ENCODE peak calls at places on chromosomes 1 and 21, in six cellular contexts. K, R, V, O, I and G are unnamed samples.

GRCh38 chr1:153958961-153959260 is 499 bp upstream of the CRTC2 start:
- DNase-seq in R (no peak), I (no peak), O (no peak), K (no peak), V (no peak), G (no peak)

GRCh38 chr1:177351361-177352108 is 180.8 kb downstream of the BRINP2 start:
- DNase-seq in R (no peak), O (no peak), K (peak), V (peak), I (peak), G (peak)

GRCh38 chr1:145992502-145992936 is 3.9 kb downstream of the TXNIP start:
- DNase-seq in O (no peak), K (no peak), R (no peak), I (no peak), V (peak), G (no peak)

GRCh38 chr1:203239906-203240305 is 10.4 kb upstream of the CHIT1 start:
- DNase-seq in K (no peak), R (no peak), V (no peak), I (no peak), O (no peak), G (no peak)

GRCh38 chr1:117638141-117638540 is 32.3 kb downstream of the TENT5C start:
- DNase-seq in I (no peak), K (no peak), R (no peak), O (no peak), V (no peak), G (no peak)

GRCh38 chr1:80375662-80376061 is 1369.1 kb upstream of the ADGRL4 start:
- DNase-seq in K (no peak), I (no peak), V (no peak), R (no peak), O (no peak), G (no peak)

GRCh38 chr1:202247837-202248795 is 54.5 kb downstream of the LGR6 start:
- DNase-seq in I (no peak), V (no peak), O (no peak), R (no peak), K (peak), G (peak)

GRCh38 chr1:98034505-98034904 is 113.7 kb upstream of the DPYD start:
- DNase-seq in I (no peak), K (no peak), R (no peak), V (no peak), O (no peak), G (no peak)

GRCh38 chr1:89884718-89885596 is 64.1 kb downstream of the LRRC8D start:
- DNase-seq in R (no peak), I (no peak), V (no peak), O (no peak), K (no peak), G (no peak)

GRCh38 chr1:89114662-89115061 is 11.3 kb downstream of the GBP2 start:
- DNase-seq in O (no peak), R (no peak), I (no peak), V (no peak), K (no peak), G (no peak)

GRCh38 chr1:151062738-151063371 is 2.7 kb downstream of the MLLT11 start:
- DNase-seq in K (no peak), R (no peak), V (no peak), I (no peak), O (no peak), G (no peak)

GRCh38 chr1:234357831-234358230 is 15.4 kb upstream of the COA6 start:
- DNase-seq in K (no peak), R (no peak), V (no peak), O (no peak), I (no peak), G (no peak)

GRCh38 chr1:225426395-225427248 is 1.2 kb downstream of the LBR start:
- DNase-seq in R (no peak), V (no peak), O (no peak), I (no peak), K (peak), G (peak)

GRCh38 chr1:26787381-26787705 is 407 bp upstream of the PIGV start:
- DNase-seq in O (no peak), R (no peak), K (no peak), V (peak), I (no peak), G (peak)

GRCh38 chr1:43304287-43304615 is 3.5 kb downstream of the TIE1 start:
- DNase-seq in K (no peak), R (no peak), V (no peak), O (no peak), I (no peak), G (no peak)

GRCh38 chr1:10339815-10340214 is 59.0 kb upstream of the PGD start:
- DNase-seq in I (no peak), O (peak), K (peak), V (peak), R (no peak), G (no peak)

GRCh38 chr1:186738896-186739295 is 58.7 kb upstream of the PTGS2 start:
- DNase-seq in V (no peak), K (no peak), R (no peak), O (no peak), I (no peak), G (no peak)

GRCh38 chr1:180934563-180934962 is 21.9 kb downstream of the KIAA1614 start:
- DNase-seq in V (no peak), K (no peak), O (no peak), R (no peak), I (no peak), G (no peak)

GRCh38 chr1:111656093-111657017 is 36.8 kb downstream of the RAP1A start:
- DNase-seq in R (peak), K (peak), V (no peak), O (peak), I (no peak), G (peak)

GRCh38 chr1:1422465-1423244 is 1.6 kb upstream of the ANKRD65 start:
- DNase-seq in I (no peak), O (no peak), R (no peak), K (peak), V (no peak), G (no peak)

GRCh38 chr1:193320281-193320680 is 133.9 kb upstream of the B3GALT2 start:
- DNase-seq in V (no peak), K (no peak), O (no peak), R (no peak), I (no peak), G (no peak)

GRCh38 chr1:174744886-174745285 is 254.9 kb upstream of the CACYBP start:
- DNase-seq in O (no peak), R (no peak), V (no peak), K (no peak), I (no peak), G (no peak)

GRCh38 chr21:45629046-45629981 is 14.2 kb upstream of the PCBP3 start:
- DNase-seq in V (no peak), O (no peak), I (peak), K (no peak), R (no peak), G (no peak)

GRCh38 chr21:36166705-36167104 is 10.1 kb downstream of the DOP1B start:
- DNase-seq in O (no peak), R (no peak), V (no peak), K (no peak), I (no peak), G (no peak)

GRCh38 chr1:85665932-85666331 is 42.3 kb downstream of the ZNHIT6 start:
- DNase-seq in K (no peak), R (no peak), O (no peak), V (no peak), I (no peak), G (no peak)

GRCh38 chr1:60170709-60171108 is 97.1 kb upstream of the C1orf87 start:
- DNase-seq in R (no peak), V (no peak), K (no peak), O (no peak), I (no peak), G (no peak)

GRCh38 chr1:114145504-114146160 is 8.0 kb downstream of the SYT6 start:
- DNase-seq in K (peak), V (no peak), I (no peak), O (no peak), R (no peak), G (no peak)

GRCh38 chr1:117753652-117754051 is 147.8 kb downstream of the TENT5C start:
- DNase-seq in I (no peak), V (no peak), O (no peak), R (no peak), K (no peak), G (no peak)

GRCh38 chr1:70458120-70458519 is 47.1 kb downstream of the CTH start:
- DNase-seq in I (no peak), R (no peak), V (no peak), K (no peak), O (no peak), G (no peak)

GRCh38 chr1:30286984-30287839 is 436.2 kb downstream of the MATN1 start:
- DNase-seq in V (no peak), R (no peak), K (no peak), O (no peak), I (peak), G (no peak)

GRCh38 chr1:113928129-113928949 is 785 bp upstream of the HIPK1 start:
- DNase-seq in V (no peak), R (no peak), O (no peak), I (no peak), K (no peak), G (no peak)

GRCh38 chr21:39003982-39004775 is 179.1 kb downstream of the PSMG1 start:
- DNase-seq in K (no peak), O (no peak), R (no peak), V (no peak), I (no peak), G (no peak)

GRCh38 chr1:78102082-78102481 is 56.3 kb downstream of the GIPC2 start:
- DNase-seq in R (no peak), I (no peak), K (no peak), O (no peak), V (no peak), G (no peak)

DNA sequence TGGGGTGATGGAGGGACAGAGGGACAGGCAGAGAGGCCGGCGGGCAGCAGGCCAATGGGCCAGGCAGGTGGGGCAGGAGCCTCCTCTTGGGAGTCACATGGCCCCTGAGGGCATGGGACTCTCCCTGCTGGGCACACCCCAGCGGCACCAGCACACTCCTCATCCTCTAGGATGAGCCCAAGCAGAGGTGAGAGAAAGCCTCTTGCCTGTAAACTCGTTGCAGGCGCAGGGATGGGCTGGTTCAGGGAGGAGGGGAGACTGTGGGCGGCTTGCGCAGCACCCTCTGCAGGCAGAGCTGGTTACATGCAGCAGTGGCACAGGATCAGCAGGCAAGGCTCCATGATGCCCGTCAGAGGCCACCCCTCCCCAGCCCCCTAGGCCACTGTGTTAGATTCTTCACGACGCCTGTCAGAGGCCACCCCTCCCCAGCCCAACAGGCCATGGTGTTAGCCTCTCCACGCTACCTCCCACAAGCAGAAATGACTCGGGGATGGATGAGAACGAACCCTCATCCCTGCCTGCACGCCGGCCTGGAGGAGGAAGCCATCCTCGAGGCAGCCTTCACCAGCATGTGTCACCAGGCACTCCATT is 209.7 kb upstream of the VAMP3 start:
- DNase-seq in V (no peak), I (no peak), K (peak), O (no peak), R (no peak), G (no peak)
- TF ChIP-seq CTCF in V (no peak), I (no peak), K (peak), O (peak), R (no peak), G (no peak)

DNA sequence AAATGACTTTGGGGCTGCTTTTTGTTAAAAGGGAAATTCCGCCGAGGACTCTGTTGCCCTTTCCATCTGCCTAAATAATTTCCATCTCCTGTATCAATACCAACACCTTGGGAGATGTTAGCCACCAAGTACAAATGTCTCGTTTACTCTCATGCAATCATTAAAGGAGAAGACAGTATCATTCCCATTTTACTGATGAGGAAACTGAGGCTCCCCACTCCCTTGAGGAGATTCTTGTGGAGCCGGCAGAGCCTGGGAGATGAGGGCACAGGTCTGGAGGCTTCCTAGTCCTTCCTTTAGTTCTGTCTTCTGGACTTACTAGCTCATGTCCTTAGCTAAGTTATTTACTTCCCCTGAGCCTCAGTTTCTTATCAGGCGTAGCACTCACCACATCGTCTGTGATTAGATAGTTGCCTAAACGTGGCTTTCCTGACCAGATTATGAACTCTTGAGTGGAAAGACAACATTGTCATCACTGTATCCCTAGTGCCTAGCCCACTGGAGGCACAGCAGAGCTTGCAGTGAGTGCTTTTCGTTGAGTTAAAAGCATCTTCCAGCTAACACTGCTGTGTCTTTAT is 81.6 kb downstream of the ADSS2 start:
- DNase-seq in V (no peak), K (no peak), O (no peak), R (no peak), I (no peak), G (no peak)
- TF ChIP-seq POLR2AphosphoS5 in V (no peak), K (no peak), O (no peak), R (no peak), I (no peak), G (no peak)

GRCh38 chr1:110425196-110425595 is 17.7 kb upstream of the LAMTOR5 start:
- DNase-seq in V (no peak), O (no peak), I (no peak), K (no peak), R (no peak), G (no peak)

GRCh38 chr1:110425611-110426152 is 18.2 kb upstream of the LAMTOR5 start:
- DNase-seq in V (no peak), O (no peak), I (no peak), K (no peak), R (no peak), G (no peak)

GRCh38 chr1:110421159-110421777 is 13.8 kb upstream of the LAMTOR5 start:
- DNase-seq in K (no peak), R (no peak), V (no peak), O (no peak), I (no peak), G (no peak)

GRCh38 chr1:110426854-110427253 is 19.4 kb upstream of the LAMTOR5 start:
- DNase-seq in K (no peak), R (no peak), O (no peak), I (no peak), V (no peak), G (no peak)

DNA sequence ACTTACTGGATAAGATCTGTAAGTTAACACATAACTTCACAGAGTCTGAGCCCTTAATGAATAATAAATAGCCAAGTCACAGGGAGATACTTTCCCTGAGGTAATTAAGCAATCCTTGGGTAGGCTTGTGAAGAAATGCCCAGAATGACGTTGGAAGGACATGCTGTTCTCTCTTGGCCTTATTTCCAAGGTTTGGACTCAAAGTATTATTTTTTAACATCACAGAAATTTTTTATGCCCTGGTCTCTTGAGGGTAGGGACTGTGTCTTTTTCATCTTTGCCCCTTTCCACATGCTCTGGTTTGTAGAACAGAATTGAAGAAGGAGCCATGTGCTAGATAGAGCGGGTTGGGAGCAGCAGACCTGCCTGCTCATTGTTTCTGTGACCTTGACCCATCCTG is 17.2 kb upstream of the LAMTOR5 start:
- DNase-seq in O (no peak), I (no peak), K (no peak), V (no peak), R (no peak), G (no peak)
- H3K4me3 ChIP-seq in O (no peak), I (no peak), K (no peak), V (no peak), R (no peak), G (no peak)

GRCh38 chr1:167715653-167716302 is 6.0 kb upstream of the MPZL1 start:
- DNase-seq in K (no peak), O (no peak), I (no peak), R (no peak), V (no peak), G (no peak)
- TF ChIP-seq CTCF in K (no peak), O (no peak), I (no peak), R (peak), V (no peak), G (no peak)

DNA sequence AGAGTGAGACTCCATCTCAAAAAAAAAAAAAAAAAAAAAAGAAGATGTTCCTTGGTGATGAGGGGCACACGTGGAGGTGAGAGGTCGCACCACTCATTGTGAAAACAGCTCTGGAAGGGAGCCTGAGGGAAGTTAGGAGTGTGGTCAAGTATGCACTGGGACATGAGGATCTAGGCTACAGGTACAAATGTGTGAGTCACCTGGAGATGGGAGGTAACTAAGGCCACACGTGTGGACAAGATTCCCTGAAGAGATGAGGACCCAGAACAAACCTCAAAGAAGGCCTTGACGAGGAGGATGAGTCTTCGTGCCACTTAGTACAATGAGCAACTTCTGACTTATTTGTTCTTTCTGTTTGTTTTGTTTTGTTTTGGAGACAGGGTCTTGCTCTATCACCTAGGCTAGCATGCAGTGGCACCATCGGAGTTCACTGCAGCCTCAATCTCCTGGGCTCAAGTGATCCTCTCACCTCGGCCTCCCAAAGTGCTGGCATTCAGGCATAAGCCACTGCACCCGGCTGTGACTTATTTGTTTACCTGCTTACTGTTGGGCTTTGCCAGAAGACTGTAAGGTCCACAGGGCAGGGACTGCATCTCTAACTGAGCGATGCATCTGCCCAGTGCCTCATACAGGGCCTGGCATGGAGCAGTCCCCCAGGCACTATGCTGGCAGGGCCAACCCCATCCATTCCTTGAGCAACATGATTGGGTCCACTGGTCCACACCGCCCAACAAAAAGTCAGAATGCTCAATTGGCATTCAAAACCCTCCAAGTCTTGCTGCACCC is 6.4 kb downstream of the ASAP3 start:
- DNase-seq in K (no peak), I (no peak), V (no peak), R (no peak), O (no peak), G (peak)
- TF ChIP-seq POLR2AphosphoS5 in K (no peak), I (no peak), V (no peak), R (no peak), O (no peak), G (no peak)